ENCODE peak calls at places on chromosome 15, in four cellular contexts. One of them, this sample, is unnamed.

GRCh38 chr15:78454992-78455391 is 17.0 kb downstream of the IREB2 start:
- DNase-seq in HepG2: no peak
- DNase-seq in GM23338: no peak
- DNase-seq in endothelial cell of umbilical vein: no peak
- DNase-seq in this sample: no peak

GRCh38 chr15:38593523-38593922 is 28.9 kb upstream of the RASGRP1 start:
- DNase-seq in HepG2: no peak
- DNase-seq in GM23338: no peak
- DNase-seq in endothelial cell of umbilical vein: no peak
- DNase-seq in this sample: no peak

GRCh38 chr15:101348015-101348414 is 53.0 kb upstream of the SNRPA1 start:
- DNase-seq in HepG2: no peak
- DNase-seq in GM23338: no peak
- DNase-seq in endothelial cell of umbilical vein: no peak
- DNase-seq in this sample: no peak

GRCh38 chr15:38367476-38367875 is 86.5 kb upstream of the FAM98B start:
- DNase-seq in HepG2: no peak
- DNase-seq in GM23338: no peak
- DNase-seq in endothelial cell of umbilical vein: no peak
- DNase-seq in this sample: no peak

GRCh38 chr15:71480566-71480965 is 329.8 kb upstream of the NR2E3 start:
- DNase-seq in HepG2: no peak
- DNase-seq in GM23338: no peak
- DNase-seq in endothelial cell of umbilical vein: no peak
- DNase-seq in this sample: no peak

GRCh38 chr15:20348900-20349773 is 192.5 kb downstream of the GOLGA6L6 start:
- DNase-seq in HepG2: no peak
- DNase-seq in GM23338: no peak
- DNase-seq in endothelial cell of umbilical vein: no peak
- DNase-seq in this sample: peak; percentile 48

GRCh38 chr15:38597221-38597800 is 32.7 kb upstream of the RASGRP1 start:
- DNase-seq in HepG2: no peak
- DNase-seq in GM23338: no peak
- DNase-seq in endothelial cell of umbilical vein: no peak
- DNase-seq in this sample: no peak

GRCh38 chr15:64842986-64843561 is 1.4 kb downstream of the PLEKHO2 start:
- DNase-seq in HepG2: no peak
- DNase-seq in GM23338: no peak
- DNase-seq in endothelial cell of umbilical vein: peak; percentile 74
- DNase-seq in this sample: no peak

GRCh38 chr15:32903591-32903990 is 185.8 kb downstream of the GREM1 start:
- DNase-seq in HepG2: no peak
- DNase-seq in GM23338: no peak
- DNase-seq in endothelial cell of umbilical vein: no peak
- DNase-seq in this sample: no peak

GRCh38 chr15:100192092-100192695 is 149.6 kb downstream of the ADAMTS17 start:
- DNase-seq in HepG2: no peak
- DNase-seq in GM23338: no peak
- DNase-seq in endothelial cell of umbilical vein: no peak
- DNase-seq in this sample: no peak

GRCh38 chr15:101201411-101202174 is 50.3 kb downstream of the CHSY1 start:
- DNase-seq in HepG2: no peak
- DNase-seq in GM23338: peak; percentile 93
- DNase-seq in endothelial cell of umbilical vein: peak; percentile 93
- DNase-seq in this sample: peak; percentile 82

GRCh38 chr15:99958426-99959097 is 225.3 kb upstream of the LYSMD4 start:
- DNase-seq in HepG2: no peak
- DNase-seq in GM23338: no peak
- DNase-seq in endothelial cell of umbilical vein: no peak
- DNase-seq in this sample: no peak

GRCh38 chr15:66842710-66843441 is 140.8 kb downstream of the SMAD6 start:
- DNase-seq in HepG2: peak; percentile 37
- DNase-seq in GM23338: peak; percentile 47
- DNase-seq in endothelial cell of umbilical vein: peak; percentile 58
- DNase-seq in this sample: peak; percentile 89

GRCh38 chr15:100156201-100156600 is 185.6 kb downstream of the ADAMTS17 start:
- DNase-seq in HepG2: no peak
- DNase-seq in GM23338: no peak
- DNase-seq in endothelial cell of umbilical vein: no peak
- DNase-seq in this sample: no peak

GRCh38 chr15:64667736-64668161 is 107.6 kb downstream of the RBPMS2 start:
- DNase-seq in HepG2: no peak
- DNase-seq in GM23338: peak; percentile 51
- DNase-seq in endothelial cell of umbilical vein: no peak
- DNase-seq in this sample: no peak

GRCh38 chr15:35540885-35541284 is 5.1 kb downstream of the DPH6 start:
- DNase-seq in HepG2: no peak
- DNase-seq in GM23338: no peak
- DNase-seq in endothelial cell of umbilical vein: no peak
- DNase-seq in this sample: no peak

GRCh38 chr15:41183580-41183979 is 47.0 kb downstream of the EXD1 start:
- DNase-seq in HepG2: no peak
- DNase-seq in GM23338: no peak
- DNase-seq in endothelial cell of umbilical vein: no peak
- DNase-seq in this sample: no peak

GRCh38 chr15:67413770-67414429 is 107.0 kb upstream of the C15orf61 start:
- DNase-seq in HepG2: peak; percentile 35
- DNase-seq in GM23338: no peak
- DNase-seq in endothelial cell of umbilical vein: peak; percentile 72
- DNase-seq in this sample: peak; percentile 57

GRCh38 chr15:40470423-40471104 is at the start of gene CHST14:
- DNase-seq in HepG2: peak; percentile 56
- DNase-seq in GM23338: peak; percentile 71
- DNase-seq in endothelial cell of umbilical vein: peak; percentile 58
- DNase-seq in this sample: peak; percentile 82

GRCh38 chr15:47987908-47988532 is 132.8 kb upstream of the SLC24A5 start:
- DNase-seq in HepG2: peak; percentile 35
- DNase-seq in GM23338: peak; percentile 82
- DNase-seq in endothelial cell of umbilical vein: peak; percentile 68
- DNase-seq in this sample: peak; percentile 79

GRCh38 chr15:51368751-51369450 is 27.4 kb downstream of the GLDN start:
- DNase-seq in HepG2: peak; percentile 42
- DNase-seq in GM23338: no peak
- DNase-seq in endothelial cell of umbilical vein: no peak
- DNase-seq in this sample: no peak

GRCh38 chr15:61081028-61081322 is 148.1 kb downstream of the RORA start:
- DNase-seq in HepG2: no peak
- DNase-seq in GM23338: no peak
- DNase-seq in endothelial cell of umbilical vein: no peak
- DNase-seq in this sample: no peak

GRCh38 chr15:70588613-70589012 is 174.7 kb downstream of the UACA start:
- DNase-seq in HepG2: no peak
- DNase-seq in GM23338: no peak
- DNase-seq in endothelial cell of umbilical vein: no peak
- DNase-seq in this sample: no peak

GRCh38 chr15:74234598-74234875 is 1.6 kb upstream of the CCDC33 start:
- DNase-seq in HepG2: no peak
- DNase-seq in GM23338: no peak
- DNase-seq in endothelial cell of umbilical vein: no peak
- DNase-seq in this sample: no peak

GRCh38 chr15:41930867-41931222 is 37.0 kb upstream of the SPTBN5 start:
- DNase-seq in HepG2: no peak
- DNase-seq in GM23338: no peak
- DNase-seq in endothelial cell of umbilical vein: no peak
- DNase-seq in this sample: no peak

GRCh38 chr15:98446093-98446492 is 202.2 kb upstream of the IGF1R start:
- DNase-seq in HepG2: no peak
- DNase-seq in GM23338: no peak
- DNase-seq in endothelial cell of umbilical vein: no peak
- DNase-seq in this sample: no peak

GRCh38 chr15:97747342-97747741 is 213.2 kb upstream of the ARRDC4 start:
- DNase-seq in HepG2: no peak
- DNase-seq in GM23338: peak; percentile 43
- DNase-seq in endothelial cell of umbilical vein: no peak
- DNase-seq in this sample: no peak

GRCh38 chr15:78636378-78636859 is 4.6 kb downstream of the CHRNB4 start:
- DNase-seq in HepG2: no peak
- DNase-seq in GM23338: no peak
- DNase-seq in endothelial cell of umbilical vein: no peak
- DNase-seq in this sample: no peak

GRCh38 chr15:68487087-68487843 is 55.3 kb upstream of the ITGA11 start:
- DNase-seq in HepG2: no peak
- DNase-seq in GM23338: no peak
- DNase-seq in endothelial cell of umbilical vein: no peak
- DNase-seq in this sample: no peak

DNA sequence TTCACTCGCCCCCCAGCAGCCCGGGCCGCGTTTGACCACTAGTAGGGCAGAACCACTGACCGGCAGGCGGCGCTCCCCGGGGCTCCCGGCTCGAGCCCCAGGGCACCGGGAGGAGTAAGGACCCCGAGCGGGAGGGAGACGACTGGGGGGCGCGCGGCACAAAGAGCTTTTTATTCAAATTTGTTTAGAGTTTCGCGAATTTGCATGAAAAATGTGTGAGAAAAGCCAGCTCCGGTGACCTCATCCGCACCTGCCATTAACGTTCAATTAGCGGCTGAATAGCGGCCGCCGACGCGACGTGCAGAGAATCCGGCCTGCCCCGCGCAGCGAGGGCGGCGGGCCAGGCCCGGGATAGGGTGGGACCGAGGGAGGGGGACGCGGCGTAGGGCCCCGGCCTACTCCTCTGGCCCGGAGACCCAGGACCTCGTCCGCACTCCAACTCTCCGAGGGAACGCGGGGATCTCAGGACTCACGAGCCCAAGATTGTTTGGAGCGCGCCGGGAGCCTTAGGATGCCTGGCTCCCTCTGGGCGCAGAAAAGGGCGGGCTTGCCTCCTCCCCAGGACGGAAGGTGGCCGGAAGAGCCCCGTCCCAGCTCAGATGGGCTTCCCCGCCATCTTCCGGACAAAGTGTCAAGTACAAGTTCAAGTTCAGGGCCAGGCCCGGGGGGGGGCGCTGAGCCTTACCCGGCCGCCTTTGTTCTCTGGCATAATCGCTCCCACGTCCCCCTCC is 64.9 kb upstream of the POLG start:
- DNase-seq in HepG2: no peak
- DNase-seq in GM23338: peak; percentile 74
- DNase-seq in endothelial cell of umbilical vein: no peak
- DNase-seq in this sample: peak; percentile 48
- TF ChIP-seq EZH2 in HepG2: no peak
- TF ChIP-seq EZH2 in GM23338: peak; percentile 22
- TF ChIP-seq EZH2 in endothelial cell of umbilical vein: peak; percentile 85
- TF ChIP-seq EZH2 in this sample: peak; percentile 91

DNA sequence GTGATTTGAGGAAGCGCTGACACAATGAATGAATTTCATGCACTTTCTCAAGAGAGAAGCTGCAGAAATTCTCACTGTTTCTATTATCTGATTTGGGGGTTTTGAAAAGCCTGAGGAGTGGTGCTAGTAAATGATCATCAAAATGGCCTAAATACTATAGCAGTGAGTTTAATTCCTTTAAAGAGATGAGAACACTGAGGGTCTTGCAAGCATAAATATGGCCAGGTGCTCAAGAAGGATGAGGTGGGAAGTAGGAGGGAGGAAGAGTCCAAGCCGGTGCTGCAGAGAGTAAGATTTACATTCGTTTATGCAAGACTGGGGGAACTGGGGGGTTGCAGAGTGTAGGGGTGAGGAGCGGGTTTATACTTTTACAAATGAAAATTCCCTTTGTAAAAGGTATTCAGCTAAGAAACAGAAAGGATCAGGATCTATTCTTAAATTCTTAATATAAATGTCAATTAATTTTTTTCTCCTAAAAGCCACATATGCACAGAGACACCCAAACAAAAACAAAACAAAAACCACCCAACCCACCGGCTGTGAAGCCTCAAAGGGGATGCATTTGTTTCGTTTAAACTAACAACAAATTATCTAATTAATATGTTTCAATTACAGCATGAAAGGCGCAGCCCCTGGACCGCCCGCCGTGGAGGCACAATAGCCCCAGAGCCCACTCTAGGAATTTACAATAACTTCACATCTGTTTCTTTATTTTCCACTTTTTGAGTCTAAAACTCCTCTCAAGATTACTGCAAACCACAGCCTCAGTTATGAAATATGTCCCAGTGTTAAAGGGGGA is 5.7 kb downstream of the FOXB1 start:
- DNase-seq in HepG2: no peak
- DNase-seq in GM23338: peak; percentile 30
- DNase-seq in endothelial cell of umbilical vein: no peak
- DNase-seq in this sample: no peak
- TF ChIP-seq EZH2 in HepG2: no peak
- TF ChIP-seq EZH2 in GM23338: no peak
- TF ChIP-seq EZH2 in endothelial cell of umbilical vein: peak; percentile 29
- TF ChIP-seq EZH2 in this sample: peak; percentile 49

GRCh38 chr15:96363692-96364091 is 33.2 kb downstream of the NR2F2 start:
- DNase-seq in HepG2: no peak
- DNase-seq in GM23338: peak; percentile 18
- DNase-seq in endothelial cell of umbilical vein: no peak
- DNase-seq in this sample: no peak

GRCh38 chr15:96360581-96361308 is 30.2 kb downstream of the NR2F2 start:
- DNase-seq in HepG2: no peak
- DNase-seq in GM23338: peak; percentile 84
- DNase-seq in endothelial cell of umbilical vein: peak; percentile 8
- DNase-seq in this sample: no peak

GRCh38 chr15:96361309-96362000 is 31.0 kb downstream of the NR2F2 start:
- DNase-seq in HepG2: no peak
- DNase-seq in GM23338: peak; percentile 45
- DNase-seq in endothelial cell of umbilical vein: no peak
- DNase-seq in this sample: no peak

GRCh38 chr15:96362001-96362758 is 31.7 kb downstream of the NR2F2 start:
- DNase-seq in HepG2: no peak
- DNase-seq in GM23338: peak; percentile 29
- DNase-seq in endothelial cell of umbilical vein: no peak
- DNase-seq in this sample: no peak

DNA sequence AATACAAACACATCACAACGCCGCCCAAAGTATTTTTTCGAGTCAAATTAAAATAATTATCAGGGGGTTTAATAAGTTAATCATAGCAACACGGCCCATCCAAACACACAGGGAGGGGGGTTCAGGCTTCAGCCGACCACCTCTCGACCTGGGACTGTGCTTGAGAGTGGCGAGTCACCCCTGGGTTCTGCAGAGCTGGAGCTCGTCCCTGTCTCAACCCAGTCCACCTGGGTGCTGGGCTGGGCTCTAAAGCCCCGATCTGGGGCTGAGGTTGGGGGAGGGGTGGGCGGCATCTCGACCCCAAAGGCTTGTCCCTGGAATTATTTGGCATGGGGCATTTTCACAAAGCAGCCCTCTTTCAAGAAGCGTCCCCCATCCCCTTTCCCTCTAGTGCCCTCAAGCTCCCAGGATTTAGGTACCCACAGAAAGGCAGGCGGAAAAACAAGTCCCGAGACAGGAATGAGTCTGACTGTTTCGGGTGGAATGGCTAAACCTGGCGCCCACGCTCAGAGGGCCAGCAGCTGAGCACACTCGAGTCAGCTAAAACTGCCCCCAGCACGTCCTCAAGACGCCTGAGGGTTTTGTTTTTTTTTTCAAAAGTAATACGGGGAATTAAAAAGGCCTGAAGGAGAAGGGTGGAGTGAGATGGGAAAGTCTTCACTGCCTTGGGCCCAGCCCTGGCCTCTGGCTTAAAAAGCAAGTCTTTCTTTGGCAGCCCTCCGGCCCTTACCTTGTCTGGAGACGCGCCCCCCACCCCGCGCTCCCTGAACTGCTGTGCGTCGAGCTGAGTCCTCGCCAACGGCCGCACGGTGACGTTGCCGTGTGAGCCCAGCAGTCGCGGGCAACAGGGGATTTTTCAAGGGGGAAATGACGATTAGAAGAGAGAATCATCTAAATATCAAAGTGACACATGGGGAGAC is 32.5 kb downstream of the NR2F2 start:
- DNase-seq in HepG2: no peak
- DNase-seq in GM23338: peak; percentile 83
- DNase-seq in endothelial cell of umbilical vein: no peak
- DNase-seq in this sample: no peak
- TF ChIP-seq EZH2 in HepG2: no peak
- TF ChIP-seq EZH2 in GM23338: peak; percentile 69
- TF ChIP-seq EZH2 in endothelial cell of umbilical vein: no peak
- TF ChIP-seq EZH2 in this sample: peak; percentile 12

GRCh38 chr15:88604972-88605506 is 16.1 kb upstream of the AEN start:
- DNase-seq in HepG2: no peak
- DNase-seq in GM23338: peak; percentile 52
- DNase-seq in endothelial cell of umbilical vein: no peak
- DNase-seq in this sample: no peak
- TF ChIP-seq EZH2 in HepG2: no peak
- TF ChIP-seq EZH2 in GM23338: no peak
- TF ChIP-seq EZH2 in endothelial cell of umbilical vein: no peak
- TF ChIP-seq EZH2 in this sample: peak; percentile 28